ENCODE peak calls at places on chromosomes 13 and 19, in nine cellular contexts. P, M, Y, R, E, B, K, O and S are unnamed samples.

GRCh38 chr13:97856001-97856675 is 97.3 kb upstream of the IPO5 start:
- DNase-seq in R (peak), P (no peak), Y (peak), B (no peak), E (peak), M (peak), K (no peak), O (no peak), S (no peak)

GRCh38 chr13:76683854-76684253 is 202.4 kb downstream of the KCTD12 start:
- DNase-seq in E (no peak), K (no peak), B (no peak), M (no peak), Y (no peak), P (no peak), R (no peak), O (no peak), S (no peak)

GRCh38 chr13:31045621-31046081 is 113.2 kb downstream of the TEX26 start:
- DNase-seq in E (peak), B (no peak), K (peak), M (peak), O (peak), P (peak), Y (peak), R (peak), S (peak)

GRCh38 chr13:41019027-41019487 is at the start of gene ELF1:
- DNase-seq in K (peak), E (peak), P (no peak), R (peak), M (no peak), B (peak), Y (no peak), O (peak), S (peak)

GRCh38 chr19:2411709-2412108 is 15.7 kb downstream of the TIMM13 start:
- DNase-seq in O (no peak), R (no peak), M (no peak), P (no peak), B (no peak), K (no peak), E (no peak), Y (no peak), S (no peak)

GRCh38 chr19:3276341-3276799 is 51.9 kb downstream of the CELF5 start:
- DNase-seq in O (peak), E (no peak), B (no peak), M (peak), R (peak), P (no peak), Y (no peak), K (peak), S (no peak)

GRCh38 chr13:76887070-76887563 is 912 bp upstream of the KCTD12 start:
- DNase-seq in B (no peak), R (peak), P (no peak), E (no peak), Y (no peak), O (no peak), M (no peak), K (no peak), S (no peak)

GRCh38 chr13:39105110-39105509 is 66.9 kb downstream of the NHLRC3 start:
- DNase-seq in O (no peak), K (peak), M (no peak), B (no peak), P (no peak), R (no peak), E (peak), Y (no peak), S (no peak)

GRCh38 chr13:32940601-32941000 is 75.6 kb upstream of the KL start:
- DNase-seq in P (no peak), K (no peak), B (no peak), R (peak), O (no peak), E (peak), M (no peak), Y (no peak), S (peak)

GRCh38 chr19:14479985-14480694 is 5.0 kb upstream of the PTGER1 start:
- DNase-seq in R (no peak), M (peak), E (no peak), P (no peak), K (peak), Y (no peak), B (no peak), O (no peak), S (no peak)

GRCh38 chr19:14383898-14384669 is 2.8 kb downstream of the ADGRE5 start:
- DNase-seq in B (no peak), K (peak), O (no peak), P (no peak), Y (peak), M (peak), R (no peak), E (peak), S (no peak)

GRCh38 chr19:17632577-17632976 is 55.6 kb downstream of the UNC13A start:
- DNase-seq in K (no peak), O (no peak), E (no peak), Y (no peak), M (no peak), P (no peak), R (no peak), B (no peak), S (no peak)

GRCh38 chr13:23621316-23621645 is 51.1 kb downstream of the TNFRSF19 start:
- DNase-seq in Y (no peak), M (no peak), K (peak), B (no peak), R (peak), E (peak), O (no peak), P (no peak), S (no peak)

GRCh38 chr13:28339419-28339818 is 155.5 kb downstream of the FLT1 start:
- DNase-seq in O (no peak), B (no peak), E (peak), K (no peak), Y (no peak), M (no peak), P (no peak), R (no peak), S (no peak)

GRCh38 chr19:50551713-50552187 is 16.5 kb downstream of the LRRC4B start:
- DNase-seq in M (no peak), R (no peak), P (no peak), Y (no peak), O (no peak), K (no peak), B (no peak), E (no peak), S (no peak)

GRCh38 chr13:101706651-101707050 is 254.2 kb downstream of the ITGBL1 start:
- DNase-seq in M (peak), B (no peak), E (peak), R (peak), O (no peak), P (no peak), Y (no peak), K (peak), S (peak)

GRCh38 chr13:20350819-20351218 is 118.7 kb upstream of the GJB6 start:
- DNase-seq in R (no peak), E (no peak), P (no peak), Y (no peak), K (peak), M (no peak), O (no peak), B (no peak), S (no peak)

GRCh38 chr13:67123165-67123564 is 107.0 kb downstream of the PCDH9 start:
- DNase-seq in P (no peak), M (no peak), K (peak), B (no peak), O (no peak), Y (no peak), E (no peak), R (no peak), S (no peak)

GRCh38 chr19:1754651-1755466 is 1.6 kb downstream of the ONECUT3 start:
- DNase-seq in M (no peak), Y (no peak), K (peak), O (no peak), B (no peak), E (peak), R (no peak), P (no peak), S (no peak)

GRCh38 chr13:20351279-20352022 is 119.3 kb upstream of the GJB6 start:
- DNase-seq in R (no peak), P (no peak), O (peak), B (no peak), M (no peak), E (peak), K (peak), Y (no peak), S (peak)

GRCh38 chr19:28039677-28040381 is 1173.1 kb downstream of the UQCRFS1 start:
- DNase-seq in P (no peak), M (no peak), R (peak), O (no peak), K (no peak), Y (no peak), B (no peak), E (no peak), S (no peak)

GRCh38 chr19:1856698-1857603 is 6.4 kb downstream of the KLF16 start:
- DNase-seq in B (no peak), K (peak), Y (peak), R (peak), P (peak), M (peak), O (no peak), E (peak), S (no peak)

GRCh38 chr13:39538826-39539555 is 64.0 kb downstream of the LHFPL6 start:
- DNase-seq in R (no peak), Y (no peak), M (no peak), B (no peak), O (no peak), E (peak), P (no peak), K (no peak), S (peak)

GRCh38 chr13:100668408-100668807 is 6.2 kb downstream of the TMTC4 start:
- DNase-seq in R (no peak), K (peak), B (no peak), E (no peak), O (no peak), P (no peak), M (no peak), Y (no peak), S (peak)

GRCh38 chr13:111458739-111459138 is 138.3 kb downstream of the TEX29 start:
- DNase-seq in B (no peak), K (no peak), O (no peak), Y (no peak), M (no peak), P (no peak), E (no peak), R (no peak), S (no peak)

GRCh38 chr13:111459803-111460547 is 139.5 kb downstream of the TEX29 start:
- DNase-seq in E (no peak), K (no peak), P (no peak), O (no peak), B (no peak), Y (no peak), M (no peak), R (no peak), S (no peak)

GRCh38 chr13:111461445-111462149 is 141.2 kb downstream of the TEX29 start:
- DNase-seq in M (no peak), Y (no peak), K (no peak), R (no peak), B (no peak), E (no peak), O (no peak), P (no peak), S (no peak)

GRCh38 chr13:111462221-111462764 is 141.9 kb downstream of the TEX29 start:
- DNase-seq in E (no peak), Y (no peak), P (no peak), R (no peak), B (no peak), O (no peak), M (no peak), K (no peak), S (no peak)

DNA sequence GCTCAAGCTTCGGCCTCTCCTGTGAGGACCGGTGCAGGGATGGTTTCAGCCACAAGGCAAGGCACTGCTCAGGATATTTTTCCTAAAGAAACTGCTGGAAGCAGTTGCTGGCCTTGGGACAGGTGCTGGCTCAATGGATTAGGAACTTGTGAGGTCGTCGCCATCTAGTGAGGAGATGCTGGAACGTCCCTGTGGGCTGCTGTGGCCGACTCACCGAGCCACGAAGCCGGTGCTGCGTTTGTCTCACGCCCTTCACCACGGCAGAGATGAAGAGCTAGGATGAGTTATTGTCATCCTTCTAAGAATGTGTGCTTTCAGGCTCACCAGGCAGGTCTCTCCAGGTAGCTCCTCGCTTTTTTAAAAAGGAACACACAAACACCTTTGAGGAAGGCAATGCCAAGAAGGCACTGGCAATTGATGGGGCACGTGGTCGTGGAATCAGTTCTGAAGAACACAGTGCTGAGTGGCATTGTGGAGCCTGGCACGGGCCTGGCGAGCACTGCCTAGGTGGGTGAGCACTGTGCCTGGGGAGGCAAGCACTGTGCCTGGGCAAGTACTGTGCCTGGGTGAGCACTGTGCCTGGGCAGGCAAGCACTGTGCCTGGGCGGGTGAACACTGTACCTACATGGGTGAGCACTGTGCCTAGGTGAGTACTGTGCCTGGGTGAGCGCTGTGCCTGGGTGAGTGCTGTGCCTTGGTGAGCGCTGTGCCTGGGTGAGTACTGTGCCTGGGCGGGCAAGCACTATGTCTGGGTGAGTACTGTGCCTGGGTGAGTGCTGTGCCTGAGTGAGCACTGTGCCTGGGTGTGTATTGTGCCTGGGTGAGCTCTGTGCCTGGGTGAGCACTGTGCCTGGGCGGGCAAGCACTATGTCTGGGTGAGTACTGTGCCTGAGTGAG is 140.4 kb downstream of the TEX29 start:
- DNase-seq in B (no peak), Y (no peak), O (no peak), P (no peak), E (peak), K (peak), M (peak), R (peak), S (peak)
- TF ChIP-seq CTCF in B (no peak), Y (peak), O (peak), P (peak), E (peak), K (no peak), M (no peak), R (peak), S (peak)

GRCh38 chr13:82477436-82477835 is 1404.8 kb downstream of the SLITRK1 start:
- DNase-seq in O (no peak), P (no peak), K (no peak), B (no peak), E (no peak), M (no peak), R (peak), Y (no peak), S (no peak)

GRCh38 chr13:82480415-82480814 is 1401.9 kb downstream of the SLITRK1 start:
- DNase-seq in K (peak), M (no peak), Y (no peak), O (no peak), R (no peak), P (no peak), B (no peak), E (peak), S (no peak)
- TF ChIP-seq CTCF in K (peak), M (no peak), Y (no peak), O (peak), R (peak), P (no peak), B (no peak), E (peak), S (no peak)

DNA sequence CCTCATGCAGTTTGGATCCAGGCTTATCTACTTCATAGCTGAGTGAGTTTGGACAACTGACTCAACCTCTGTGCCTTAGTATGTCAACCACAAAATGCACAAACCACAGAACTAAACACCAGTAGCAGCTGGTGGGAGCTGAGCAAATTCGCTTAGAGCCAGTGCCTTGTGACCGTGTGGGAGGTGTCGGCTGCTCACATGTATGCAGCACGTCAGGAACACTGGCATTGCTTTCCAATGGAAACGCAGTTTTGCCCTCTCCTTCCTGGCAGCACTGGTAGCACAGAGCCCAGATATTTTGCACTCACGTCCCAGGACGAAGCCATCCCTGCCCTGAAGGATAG is 8.3 kb upstream of the NTN5 start:
- DNase-seq in Y (no peak), O (no peak), K (no peak), P (no peak), E (peak), B (no peak), R (no peak), M (no peak), S (peak)
- TF ChIP-seq CTCF in Y (no peak), O (no peak), K (no peak), P (no peak), E (no peak), B (no peak), R (no peak), M (no peak), S (no peak)

GRCh38 chr13:52652980-52653303 is 306 bp downstream of the SUGT1 start:
- DNase-seq in O (no peak), P (peak), M (no peak), R (no peak), Y (no peak), E (no peak), B (no peak), K (no peak), S (no peak)

GRCh38 chr13:52650731-52651130 is 1.9 kb upstream of the SUGT1 start:
- DNase-seq in Y (no peak), M (no peak), P (no peak), K (no peak), R (no peak), E (no peak), O (no peak), B (no peak), S (no peak)

GRCh38 chr13:52651880-52652169 is 811 bp upstream of the SUGT1 start:
- DNase-seq in P (no peak), B (no peak), O (no peak), K (no peak), M (no peak), Y (no peak), R (no peak), E (no peak), S (no peak)

GRCh38 chr13:52646967-52647366 is 4.7 kb downstream of the HNRNPA1L2 start:
- DNase-seq in R (no peak), K (no peak), Y (no peak), E (no peak), M (no peak), O (no peak), P (no peak), B (no peak), S (no peak)

GRCh38 chr13:52652170-52652979 is at the start of gene SUGT1:
- DNase-seq in R (peak), M (peak), O (peak), B (peak), Y (peak), P (peak), E (peak), K (peak), S (peak)
- TF ChIP-seq CTCF in R (peak), M (no peak), O (no peak), B (peak), Y (peak), P (peak), E (peak), K (peak), S (peak)

GRCh38 chr13:113820813-113821651 is 42.8 kb downstream of the GAS6 start:
- DNase-seq in P (no peak), K (peak), O (peak), R (peak), M (peak), Y (peak), E (peak), B (no peak), S (peak)
- TF ChIP-seq CTCF in P (no peak), K (no peak), O (no peak), R (peak), M (no peak), Y (peak), E (no peak), B (no peak), S (no peak)

GRCh38 chr13:45436332-45436731 is 18.2 kb upstream of the SLC25A30 start:
- DNase-seq in P (no peak), K (no peak), M (no peak), B (no peak), O (no peak), R (no peak), Y (no peak), E (no peak), S (no peak)
- TF ChIP-seq CTCF in P (no peak), K (no peak), M (no peak), B (no peak), O (no peak), R (no peak), Y (no peak), E (no peak), S (no peak)